ENCODE peak calls at places on chromosomes 12 and 14, in seven cellular contexts. J is IMR-90; F is kidney epithelial cell; R is amniotic epithelial cell; G is stimulated activated CD4-positive, alpha-beta T cell treated with anti-CD3 and anti-CD28 coated beads, Interleukin-2, amount 100 ng/mL, for 48 hours; U is activated gamma-delta T cell treated with anti-CD3 and anti-CD28 coated beads, Interleukin-2, amount 50 U/mL, for 16 hours; B is cardiac fibroblast. N is an unnamed sample.

GRCh38 chr14:81625343-81625742 is 91.7 kb upstream of the SEL1L start:
- DNase-seq in J (no peak), F (peak), R (peak), G (no peak), U (no peak), B (peak), N (no peak)

GRCh38 chr12:76199808-76200207 is 115.3 kb upstream of the NAP1L1 start:
- DNase-seq in J (peak), F (no peak), R (peak), G (no peak), U (no peak), B (peak), N (peak)

GRCh38 chr12:116196752-116197718 is 80.5 kb downstream of the MED13L start:
- DNase-seq in J (no peak), F (no peak), R (peak), G (no peak), U (no peak), B (no peak), N (no peak)

GRCh38 chr12:3137268-3137761 is 60.1 kb downstream of the TSPAN9 start:
- DNase-seq in J (peak), F (no peak), R (no peak), G (no peak), U (no peak), B (peak), N (peak)

GRCh38 chr12:92505373-92506340 is 197.1 kb upstream of the PLEKHG7 start:
- DNase-seq in J (peak), F (no peak), R (no peak), G (no peak), U (no peak), B (peak), N (peak)

GRCh38 chr12:6567112-6567680 is 895 bp downstream of the NOP2 start:
- DNase-seq in J (no peak), F (no peak), R (no peak), G (no peak), U (no peak), B (no peak), N (no peak)

GRCh38 chr12:119714614-119715267 is 46.8 kb downstream of the PRKAB1 start:
- DNase-seq in J (no peak), F (no peak), R (no peak), G (no peak), U (no peak), B (no peak), N (no peak)

GRCh38 chr12:13033266-13033875 is 10.8 kb upstream of the FAM234B start:
- DNase-seq in J (peak), F (no peak), R (no peak), G (no peak), U (no peak), B (peak), N (no peak)

GRCh38 chr14:70666364-70666691 is 24.6 kb downstream of the TTC9 start:
- DNase-seq in J (no peak), F (no peak), R (peak), G (no peak), U (no peak), B (no peak), N (no peak)

GRCh38 chr12:130163461-130164215 is 1.4 kb downstream of the FZD10 start:
- DNase-seq in J (no peak), F (no peak), R (no peak), G (no peak), U (no peak), B (no peak), N (no peak)

GRCh38 chr12:119589087-119589486 is 4.5 kb upstream of the TMEM233 start:
- DNase-seq in J (peak), F (no peak), R (no peak), G (no peak), U (no peak), B (peak), N (peak)

GRCh38 chr14:104633276-104633861 is 28.8 kb upstream of the TMEM179 start:
- DNase-seq in J (no peak), F (no peak), R (no peak), G (no peak), U (no peak), B (no peak), N (no peak)

GRCh38 chr14:102462391-102462790 is 47.2 kb downstream of the ANKRD9 start:
- DNase-seq in J (peak), F (no peak), R (no peak), G (no peak), U (no peak), B (no peak), N (no peak)

GRCh38 chr14:99968156-99968920 is 96.9 kb upstream of the EVL start:
- DNase-seq in J (peak), F (peak), R (peak), G (no peak), U (no peak), B (peak), N (peak)

GRCh38 chr12:95286713-95287112 is 69.1 kb downstream of the VEZT start:
- DNase-seq in J (no peak), F (peak), R (peak), G (no peak), U (no peak), B (no peak), N (no peak)

GRCh38 chr12:107131832-107132616 is 38.7 kb upstream of the CRY1 start:
- DNase-seq in J (peak), F (peak), R (peak), G (no peak), U (no peak), B (peak), N (peak)

GRCh38 chr12:93679308-93679933 is 2.2 kb downstream of the CRADD start:
- DNase-seq in J (no peak), F (no peak), R (no peak), G (no peak), U (no peak), B (no peak), N (no peak)

GRCh38 chr12:100656141-100656540 is 82.7 kb downstream of the GAS2L3 start:
- DNase-seq in J (no peak), F (no peak), R (no peak), G (no peak), U (no peak), B (no peak), N (no peak)

N was measured in astrocyte of the spinal cord.